ENCODE peak calls at places on chromosome 12, in nine cellular contexts. G is psoas muscle; I is CD8-positive, alpha-beta T cell; L is left lung; B is sigmoid colon; F is lower lobe of right lung; N is fibroblast of lung; Z is RWPE2; E is AG10803. A is an unnamed sample.
A peak's percentile ranks its signal among the peaks of the same experiment; 100 is the strongest.

GRCh38 chr12:105194947-105195346 is 41.0 kb downstream of the APPL2 start:
- DNase-seq in G (no peak), L (no peak), I (no peak), F (no peak), Z (no peak), E (no peak), B (no peak), N (no peak), A (no peak)

GRCh38 chr12:107457536-107457935 is 228.1 kb upstream of the PWP1 start:
- DNase-seq in F (no peak), Z (no peak), G (no peak), E (no peak), N (no peak), B (no peak), L (no peak), I (no peak), A (no peak)

GRCh38 chr12:34336619-34337465 is 314.5 kb downstream of the ALG10 start:
- DNase-seq in F (no peak), I (no peak), L (no peak), E (no peak), N (no peak), Z (no peak), G (no peak), B (no peak), A (no peak)

GRCh38 chr12:30822385-30823139 is 67.8 kb upstream of the CAPRIN2 start:
- DNase-seq in I (peak; percentile 23), G (peak; percentile 72), B (peak; percentile 77), N (peak; percentile 61), L (peak; percentile 92), F (peak; percentile 76), Z (no peak), E (peak; percentile 27), A (no peak)

GRCh38 chr12:117980621-117981020 is 11.8 kb upstream of the KSR2 start:
- DNase-seq in G (no peak), L (no peak), I (no peak), E (peak; percentile 56), F (no peak), B (no peak), N (no peak), Z (no peak), A (no peak)

GRCh38 chr12:113048716-113049127 is 7.8 kb upstream of the DTX1 start:
- DNase-seq in L (no peak), N (peak; percentile 37), G (peak; percentile 56), F (no peak), E (peak; percentile 57), I (peak; percentile 66), Z (no peak), B (no peak), A (peak; percentile 27)

GRCh38 chr12:62843714-62844113 is 91.2 kb downstream of the PPM1H start:
- DNase-seq in E (no peak), N (no peak), G (no peak), B (no peak), I (no peak), F (no peak), Z (no peak), L (no peak), A (no peak)

GRCh38 chr12:16348435-16349131 is 1.1 kb downstream of the MGST1 start:
- DNase-seq in N (peak; percentile 16), B (no peak), Z (no peak), G (no peak), F (no peak), I (no peak), L (no peak), E (peak; percentile 16), A (no peak)

GRCh38 chr12:62724947-62725447 is 210.0 kb downstream of the PPM1H start:
- DNase-seq in G (no peak), B (no peak), F (no peak), L (no peak), N (peak; percentile 100), I (no peak), Z (peak; percentile 82), E (peak; percentile 100), A (peak; percentile 79)

GRCh38 chr12:42611571-42612257 is 22.2 kb upstream of the PRICKLE1 start:
- DNase-seq in B (no peak), Z (no peak), G (no peak), N (peak; percentile 10), F (no peak), L (no peak), E (no peak), I (no peak), A (no peak)

DNA sequence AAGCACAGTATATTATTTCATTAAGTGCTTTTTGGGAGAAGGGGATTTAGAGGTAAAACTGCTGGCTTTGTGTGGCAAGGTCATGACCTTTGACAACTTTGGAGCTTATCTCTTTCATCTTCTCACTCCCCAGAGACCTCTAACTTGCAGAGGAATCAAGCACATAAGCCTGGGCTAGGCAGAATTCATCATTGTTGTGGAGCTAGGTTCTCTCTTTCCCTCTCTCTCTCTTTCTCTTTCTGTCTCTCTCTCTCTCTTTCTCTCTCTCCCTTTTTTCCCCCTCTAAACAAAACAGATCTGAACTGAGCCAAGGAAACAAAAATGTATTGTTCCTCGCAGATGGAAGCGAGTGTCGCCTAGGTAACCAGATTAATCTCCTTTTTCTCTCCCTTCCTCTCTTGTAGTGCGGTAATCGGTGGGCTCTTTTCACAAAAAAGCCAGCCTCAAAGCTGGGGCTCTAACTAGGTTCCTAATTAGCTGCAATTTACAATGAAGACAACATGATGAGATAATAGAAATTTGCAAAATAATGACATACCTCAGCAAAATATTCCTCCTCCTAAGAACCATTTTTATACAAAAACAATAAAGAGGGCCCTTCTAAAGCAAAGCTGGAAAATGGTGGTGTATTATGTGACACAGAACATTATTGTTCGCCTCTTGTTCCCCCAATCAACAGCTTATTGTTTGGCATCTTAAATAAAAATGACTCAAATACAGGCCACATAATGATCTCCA is 65.6 kb upstream of the SOX5 start:
- DNase-seq in G (no peak), B (no peak), L (no peak), F (no peak), E (no peak), I (no peak), N (no peak), Z (no peak), A (no peak)
- TF ChIP-seq CTCF in G (no peak), B (no peak), L (no peak), F (no peak), E (no peak), I (no peak), N (no peak), Z (no peak), A (no peak)

DNA sequence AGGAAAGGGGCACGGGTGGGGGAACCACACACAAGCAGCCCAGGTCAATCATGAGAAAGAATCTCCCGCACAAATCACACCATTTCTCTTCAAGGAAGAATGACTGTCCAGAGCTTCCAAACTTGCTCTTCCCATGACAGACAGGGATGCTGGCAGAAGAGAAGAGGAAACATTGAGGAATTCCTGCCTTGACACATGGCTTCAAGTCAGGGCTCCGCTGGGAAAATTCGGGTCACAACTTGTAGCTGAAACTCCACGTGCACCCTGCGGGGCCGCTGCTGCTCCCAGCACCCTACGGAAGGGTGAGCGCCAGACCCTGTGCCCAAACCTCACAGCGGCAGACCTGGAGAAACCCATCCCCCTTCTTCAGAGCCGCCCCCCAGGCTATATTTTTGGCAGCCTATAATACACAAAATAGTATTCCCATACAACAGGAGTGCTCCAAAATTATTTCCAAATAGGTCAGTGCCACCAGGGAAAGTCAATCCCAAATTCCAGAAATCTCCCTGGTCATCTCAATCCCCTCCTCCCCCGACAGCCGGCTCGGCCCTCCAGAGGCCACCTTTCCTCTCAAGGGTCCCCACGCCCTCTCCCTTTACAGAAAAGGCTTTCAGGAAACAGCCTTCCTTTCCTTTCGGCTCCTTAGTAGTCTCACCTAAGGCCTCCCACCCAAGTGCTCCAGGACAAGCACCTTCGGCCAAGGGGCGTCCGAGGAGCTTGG is 1.3 kb downstream of the TMEM132D start:
- DNase-seq in B (no peak), Z (no peak), G (no peak), E (no peak), N (no peak), I (no peak), F (no peak), L (no peak), A (no peak)
- H3K4me3 ChIP-seq in B (no peak overlapping the region), Z (no peak overlapping the region), G (no peak overlapping the region), E (no peak overlapping the region), N (no peak overlapping the region), I (no peak overlapping the region), F (no peak overlapping the region), L (no peak overlapping the region), A (no peak overlapping the region)

GRCh38 chr12:4769073-4769472 is 48.9 kb downstream of the GALNT8 start:
- DNase-seq in N (no peak), I (no peak), E (no peak), F (no peak), L (no peak), G (no peak), Z (no peak), B (no peak), A (no peak)

GRCh38 chr12:4766445-4766844 is 46.2 kb downstream of the GALNT8 start:
- DNase-seq in L (no peak), G (no peak), I (no peak), B (no peak), E (no peak), F (no peak), Z (no peak), N (no peak), A (no peak)

GRCh38 chr12:4762773-4763172 is 42.6 kb downstream of the GALNT8 start:
- DNase-seq in F (no peak), Z (no peak), G (no peak), I (no peak), L (no peak), E (no peak), N (no peak), B (no peak), A (no peak)

GRCh38 chr12:4767181-4767580 is 47.0 kb downstream of the GALNT8 start:
- DNase-seq in L (no peak), B (no peak), F (no peak), Z (no peak), G (no peak), N (no peak), I (no peak), E (no peak), A (no peak)

DNA sequence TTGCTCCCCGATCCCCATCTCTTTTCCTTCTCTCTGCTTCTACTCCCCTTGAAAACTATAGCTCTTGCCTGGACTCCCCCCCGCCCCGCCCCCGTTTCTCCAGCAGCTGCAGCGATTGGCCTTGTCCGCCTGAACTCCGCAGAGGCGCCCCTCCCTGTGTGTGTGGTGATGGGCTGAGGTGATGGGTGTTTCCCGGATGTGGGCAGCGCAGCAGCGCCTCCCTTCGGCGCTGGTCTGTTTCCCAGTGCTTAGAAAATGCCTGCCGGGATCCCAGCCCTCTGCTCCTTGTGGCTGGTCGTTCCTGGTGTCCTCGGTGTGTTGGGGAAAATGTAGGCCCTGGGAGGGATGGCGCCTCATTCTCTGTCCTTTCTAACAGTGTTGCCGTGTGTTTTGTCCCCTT is 43.3 kb downstream of the GALNT8 start:
- DNase-seq in G (no peak), N (no peak), L (no peak), I (no peak), E (no peak), B (peak; percentile 75), Z (no peak), F (no peak), A (no peak)
- TF ChIP-seq CTCF in G (no peak), N (peak; percentile 17), L (no peak), I (no peak), E (peak; percentile 2), B (no peak), Z (peak; percentile 7), F (no peak), A (no peak)

GRCh38 chr12:71440393-71441349 is 1.1 kb downstream of the LGR5 start:
- DNase-seq in G (peak; percentile 46), F (no peak), L (peak; percentile 50), I (no peak), N (peak; percentile 7), E (no peak), B (no peak), Z (no peak), A (no peak)
- H3K4me3 ChIP-seq in G (peak overlapping the region; percentile 76), F (peak overlapping the region; percentile 54), L (no peak overlapping the region), I (peak overlapping the region; percentile 49), N (no peak overlapping the region), E (peak overlapping the region; percentile 49), B (peak overlapping the region; percentile 50), Z (no peak overlapping the region), A (peak overlapping the region; percentile 44)